ENCODE peak calls at places on chromosomes 3 and 15, in seven cellular contexts. E is SJSA1, U is AG09309, B is sigmoid colon, D is BE2C, X is foreskin fibroblast, P is breast epithelium. R is an unnamed sample.

GRCh38 chr3:25652921-25653320 is 11.8 kb downstream of the TOP2B start:
- DNase-seq in B (no peak), P (no peak), D (no peak), U (no peak), E (no peak), X (peak; percentile 36), R (no peak)

GRCh38 chr3:153456831-153457545 is 295.0 kb downstream of the RAP2B start:
- DNase-seq in P (no peak), U (no peak), X (no peak), E (no peak), D (no peak), B (no peak), R (no peak)

GRCh38 chr3:120274739-120275167 is 10.3 kb downstream of the GPR156 start:
- DNase-seq in X (peak; percentile 6), B (peak; percentile 81), P (no peak), E (no peak), D (no peak), U (no peak), R (no peak)

GRCh38 chr15:100241572-100242479 is 99.9 kb downstream of the ADAMTS17 start:
- DNase-seq in E (no peak), B (no peak), P (no peak), U (no peak), X (peak; percentile 1), D (peak; percentile 22), R (peak; percentile 57)

GRCh38 chr15:94174399-94174802 is 57.0 kb upstream of the MCTP2 start:
- DNase-seq in D (no peak), B (no peak), P (no peak), U (peak; percentile 84), E (peak; percentile 50), X (peak; percentile 6), R (no peak)

GRCh38 chr15:76991741-76992645 is 2.9 kb upstream of the PSTPIP1 start:
- DNase-seq in E (no peak), X (no peak), U (no peak), D (no peak), B (peak; percentile 73), P (no peak), R (peak; percentile 38)

GRCh38 chr3:194505791-194506415 is 19.1 kb upstream of the ATP13A3 start:
- DNase-seq in X (no peak), P (no peak), U (no peak), E (no peak), D (no peak), B (no peak), R (no peak)

GRCh38 chr3:48832691-48833090 is 15.0 kb downstream of the PRKAR2A start:
- DNase-seq in E (no peak), X (peak; percentile 22), P (no peak), U (no peak), D (no peak), B (no peak), R (no peak)

GRCh38 chr3:67765575-67765974 is 111.2 kb upstream of the SUCLG2 start:
- DNase-seq in E (no peak), B (no peak), X (no peak), U (no peak), P (no peak), D (no peak), R (no peak)

GRCh38 chr3:8444883-8445282 is 56.7 kb upstream of the LMCD1 start:
- DNase-seq in P (no peak), X (no peak), D (no peak), E (no peak), U (no peak), B (no peak), R (no peak)

GRCh38 chr3:168885028-168885427 is 778.5 kb downstream of the MECOM start:
- DNase-seq in X (peak; percentile 70), U (peak; percentile 75), E (no peak), B (no peak), P (no peak), D (no peak), R (no peak)

GRCh38 chr3:180804871-180805430 is 107.5 kb upstream of the FXR1 start:
- DNase-seq in X (no peak), P (no peak), B (no peak), D (peak; percentile 27), E (no peak), U (no peak), R (no peak)

GRCh38 chr15:76285241-76285825 is 25.9 kb downstream of the ETFA start:
- DNase-seq in X (peak; percentile 43), U (no peak), P (no peak), B (no peak), E (no peak), D (no peak), R (no peak)

GRCh38 chr3:179898024-179898423 is 138.7 kb downstream of the PEX5L start:
- DNase-seq in X (no peak), U (no peak), P (no peak), B (no peak), D (peak; percentile 78), E (no peak), R (no peak)

GRCh38 chr3:5087209-5087608 is 34.9 kb upstream of the ARL8B start:
- DNase-seq in B (peak; percentile 10), P (no peak), E (no peak), D (no peak), X (no peak), U (no peak), R (no peak)

GRCh38 chr3:169661567-169662214 is 1.8 kb downstream of the MECOM start:
- DNase-seq in U (no peak), D (peak; percentile 55), B (no peak), P (no peak), X (peak; percentile 66), E (no peak), R (no peak)

GRCh38 chr3:152296990-152297389 is 28.3 kb downstream of the MBNL1 start:
- DNase-seq in E (peak; percentile 48), P (no peak), B (no peak), U (no peak), D (no peak), X (no peak), R (no peak)

GRCh38 chr3:30766522-30766921 is 127.9 kb downstream of the GADL1 start:
- DNase-seq in X (no peak), B (no peak), P (no peak), U (no peak), D (no peak), E (no peak), R (no peak)

GRCh38 chr3:121969631-121970030 is 52.4 kb downstream of the ILDR1 start:
- DNase-seq in D (no peak), B (no peak), E (no peak), X (no peak), U (no peak), P (no peak), R (no peak)

GRCh38 chr3:57130426-57131209 is 34.5 kb downstream of the IL17RD start:
- DNase-seq in D (no peak), X (peak; percentile 68), B (no peak), P (no peak), U (no peak), E (no peak), R (peak; percentile 55)

GRCh38 chr15:35444557-35445204 is 101.3 kb downstream of the DPH6 start:
- DNase-seq in B (no peak), D (peak; percentile 25), U (no peak), X (peak; percentile 75), E (no peak), P (no peak), R (no peak)

DNA sequence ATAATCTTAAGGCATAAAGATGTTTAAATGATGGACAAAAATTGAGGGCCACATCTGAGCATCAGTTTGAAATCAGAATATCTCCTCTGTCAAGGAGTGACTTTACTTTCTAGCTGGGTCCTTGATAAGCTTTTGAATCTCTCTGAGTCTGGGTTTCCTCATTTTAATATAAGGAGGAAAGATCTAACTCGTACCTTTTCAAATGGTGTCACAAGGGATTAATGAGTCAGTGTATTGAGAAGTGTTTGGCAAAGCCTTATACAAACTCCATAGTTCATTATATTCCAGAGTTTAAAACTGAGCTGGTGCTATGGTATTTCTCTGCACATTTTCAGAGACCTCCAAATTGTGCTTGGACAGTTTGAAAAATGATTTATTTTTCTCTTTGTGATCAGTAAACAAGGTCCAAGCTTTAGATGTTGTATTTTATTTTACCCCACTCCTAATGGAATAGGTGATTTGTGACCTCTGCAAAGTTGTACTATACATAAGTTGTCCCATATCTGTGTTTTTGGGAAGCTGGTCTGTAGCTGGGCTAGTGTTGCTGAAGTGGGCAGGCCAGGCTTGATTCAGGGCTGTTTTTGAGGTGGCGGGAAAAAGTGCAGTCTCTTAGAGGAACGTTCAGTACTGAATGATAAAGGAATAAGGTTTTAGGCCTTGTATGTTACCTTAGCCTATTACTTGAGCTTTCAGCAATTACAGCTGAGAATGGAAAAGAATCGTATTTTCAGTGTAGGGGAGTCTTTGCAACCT is 5.6 kb downstream of the FNDC3B start:
- DNase-seq in P (no peak), X (no peak), E (no peak), B (no peak), D (no peak), U (no peak), R (no peak)
- H3K4me3 ChIP-seq in P (peak overlapping the region; percentile 11), X (no peak overlapping the region), E (no peak overlapping the region), B (no peak overlapping the region), D (no peak overlapping the region), U (no peak overlapping the region), R (no peak overlapping the region)

GRCh38 chr3:182509844-182510460 is 283.4 kb upstream of the ATP11B start:
- DNase-seq in E (no peak), P (no peak), D (no peak), B (no peak), X (no peak), U (no peak), R (no peak)
- H3K4me3 ChIP-seq in E (no peak overlapping the region), P (no peak overlapping the region), D (no peak overlapping the region), B (no peak overlapping the region), X (no peak overlapping the region), U (no peak overlapping the region), R (no peak overlapping the region)

GRCh38 chr3:36989000-36989399 is 3.9 kb downstream of the EPM2AIP1 start:
- DNase-seq in P (no peak), E (no peak), X (no peak), U (no peak), B (no peak), D (no peak), R (no peak)

GRCh38 chr3:36991923-36992805 is 767 bp downstream of the EPM2AIP1 start:
- DNase-seq in E (peak; percentile 47), X (peak; percentile 69), U (peak; percentile 35), B (peak; percentile 71), D (no peak), P (no peak), R (peak; percentile 31)

GRCh38 chr3:36988336-36988735 is 4.6 kb downstream of the EPM2AIP1 start:
- DNase-seq in D (no peak), U (no peak), B (no peak), X (no peak), E (no peak), P (no peak), R (no peak)

GRCh38 chr3:36991147-36991546 is 1.8 kb downstream of the EPM2AIP1 start:
- DNase-seq in D (no peak), P (no peak), B (no peak), U (no peak), X (no peak), E (no peak), R (no peak)

DNA sequence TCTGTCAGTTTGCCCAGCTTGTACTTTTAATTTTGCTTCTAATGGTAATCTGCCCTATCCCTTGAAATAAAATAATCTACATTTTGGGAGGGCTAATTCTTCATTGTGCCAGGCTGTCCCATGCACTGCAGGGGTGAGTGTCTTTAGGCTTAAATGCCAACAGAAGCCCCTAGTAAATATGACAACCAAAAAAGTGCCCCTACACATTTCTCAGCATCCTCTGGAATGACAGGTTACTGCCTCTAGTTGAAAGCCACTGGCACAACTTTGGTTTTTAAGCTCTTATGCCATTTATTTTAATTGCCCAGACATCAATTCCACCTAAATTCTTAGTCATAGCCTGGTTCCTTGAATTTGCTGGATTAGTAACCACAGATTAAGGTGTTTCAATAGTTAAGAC is 3.4 kb downstream of the EPM2AIP1 start:
- DNase-seq in X (no peak), U (no peak), P (no peak), D (no peak), B (no peak), E (no peak), R (no peak)
- H3K4me3 ChIP-seq in X (no peak overlapping the region), U (no peak overlapping the region), P (peak overlapping the region; percentile 43), D (peak overlapping the region; percentile 95), B (no peak overlapping the region), E (no peak overlapping the region), R (peak overlapping the region; percentile 14)

GRCh38 chr3:113148307-113148703 is 63.1 kb upstream of the BOC start:
- DNase-seq in P (peak; percentile 51), E (no peak), X (no peak), B (no peak), D (peak; percentile 43), U (no peak), R (no peak)
- H3K4me3 ChIP-seq in P (peak overlapping the region; percentile 32), E (no peak overlapping the region), X (no peak overlapping the region), B (no peak overlapping the region), D (no peak overlapping the region), U (no peak overlapping the region), R (no peak overlapping the region)